ENCODE peak calls at places on chromosome 13, in six cellular contexts. E, N, O, L, Y and Q are unnamed samples.
A peak's percentile ranks its signal among the peaks of the same experiment; 100 is the strongest.

GRCh38 chr13:43023244-43023931 is at the start of gene DNAJC15:
- DNase-seq in L (peak; percentile 57), N (peak; percentile 73), E (peak; percentile 84), Y (peak; percentile 87), O (peak; percentile 62), Q (peak; percentile 67)

GRCh38 chr13:72504026-72504925 is 223.2 kb downstream of the MZT1 start:
- DNase-seq in Y (no peak), E (peak; percentile 30), L (no peak), N (no peak), O (no peak), Q (no peak)

GRCh38 chr13:74074723-74075122 is 59.5 kb downstream of the KLF12 start:
- DNase-seq in Y (peak; percentile 30), E (peak; percentile 53), O (no peak), N (no peak), L (no peak), Q (no peak)

GRCh38 chr13:43128504-43128929 is 105.1 kb downstream of the DNAJC15 start:
- DNase-seq in N (no peak), Y (peak; percentile 26), L (no peak), E (peak; percentile 43), O (peak; percentile 22), Q (no peak)

GRCh38 chr13:40384976-40385857 is 281.2 kb downstream of the FOXO1 start:
- DNase-seq in L (no peak), Y (peak; percentile 28), O (no peak), N (no peak), E (no peak), Q (no peak)

GRCh38 chr13:109749365-109749764 is 37.0 kb downstream of the IRS2 start:
- DNase-seq in O (no peak), N (no peak), Y (no peak), E (no peak), L (no peak), Q (no peak)

GRCh38 chr13:51687928-51688714 is 103.9 kb downstream of the WDFY2 start:
- DNase-seq in L (no peak), Y (no peak), E (no peak), O (no peak), N (no peak), Q (no peak)

GRCh38 chr13:110887955-110888333 is 26.9 kb downstream of the ANKRD10 start:
- DNase-seq in L (no peak), Y (no peak), E (no peak), N (no peak), O (no peak), Q (no peak)

GRCh38 chr13:97074618-97075017 is 80.3 kb upstream of the OXGR1 start:
- DNase-seq in O (no peak), N (no peak), L (no peak), E (no peak), Y (no peak), Q (no peak)

GRCh38 chr13:56352356-56352755 is 788.4 kb upstream of the PRR20A start:
- DNase-seq in E (no peak), Y (no peak), L (no peak), N (no peak), O (no peak), Q (no peak)

GRCh38 chr13:21670883-21671792 is at the start of gene FGF9:
- DNase-seq in O (peak; percentile 54), Y (peak; percentile 60), E (peak; percentile 74), L (peak; percentile 7), N (peak; percentile 66), Q (peak; percentile 82)

GRCh38 chr13:91331047-91331915 is 16.2 kb upstream of the MIR17HG start:
- DNase-seq in O (no peak), L (no peak), Y (no peak), E (no peak), N (no peak), Q (no peak)

GRCh38 chr13:100550433-100550832 is 38.2 kb downstream of the GGACT start:
- DNase-seq in O (peak; percentile 66), L (no peak), E (peak; percentile 57), N (no peak), Y (peak; percentile 71), Q (no peak)

GRCh38 chr13:36986462-36987240 is 12.5 kb downstream of the ALG5 start:
- DNase-seq in O (no peak), L (no peak), E (peak; percentile 34), N (no peak), Y (peak; percentile 57), Q (no peak)

GRCh38 chr13:84431646-84432045 is 549.4 kb upstream of the SLITRK1 start:
- DNase-seq in L (no peak), N (no peak), O (no peak), E (peak; percentile 44), Y (peak; percentile 48), Q (no peak)

GRCh38 chr13:41610426-41610825 is 153.1 kb downstream of the RGCC start:
- DNase-seq in Y (peak; percentile 91), L (no peak), N (no peak), E (peak; percentile 99), O (no peak), Q (no peak)

GRCh38 chr13:75356426-75356825 is 125.5 kb downstream of the TBC1D4 start:
- DNase-seq in N (no peak), E (no peak), O (no peak), L (no peak), Y (no peak), Q (no peak)

GRCh38 chr13:44273216-44273615 is 100.4 kb upstream of the SERP2 start:
- DNase-seq in Y (no peak), N (no peak), O (no peak), L (no peak), E (no peak), Q (no peak)

GRCh38 chr13:42997381-42997780 is 5.3 kb upstream of the EPSTI1 start:
- DNase-seq in O (no peak), Y (peak; percentile 15), N (no peak), E (peak; percentile 52), L (no peak), Q (no peak)

GRCh38 chr13:76677047-76677446 is 209.2 kb downstream of the KCTD12 start:
- DNase-seq in O (no peak), Y (peak; percentile 57), L (no peak), N (no peak), E (peak; percentile 79), Q (no peak)

GRCh38 chr13:106369091-106369490 is 166.4 kb downstream of the EFNB2 start:
- DNase-seq in E (no peak), N (no peak), L (no peak), Y (no peak), O (no peak), Q (no peak)

GRCh38 chr13:29452773-29453574 is 142.5 kb downstream of the SLC7A1 start:
- DNase-seq in O (no peak), Y (peak; percentile 28), E (no peak), N (no peak), L (no peak), Q (no peak)

GRCh38 chr13:29453657-29454056 is 141.8 kb downstream of the SLC7A1 start:
- DNase-seq in E (no peak), L (no peak), Y (peak; percentile 28), O (no peak), N (no peak), Q (no peak)

GRCh38 chr13:29456419-29456818 is 139.1 kb downstream of the SLC7A1 start:
- DNase-seq in E (no peak), N (no peak), Y (no peak), O (no peak), L (no peak), Q (no peak)

GRCh38 chr13:29457299-29457698 is 138.2 kb downstream of the SLC7A1 start:
- DNase-seq in O (no peak), Y (peak; percentile 88), E (peak; percentile 91), N (no peak), L (no peak), Q (no peak)

DNA sequence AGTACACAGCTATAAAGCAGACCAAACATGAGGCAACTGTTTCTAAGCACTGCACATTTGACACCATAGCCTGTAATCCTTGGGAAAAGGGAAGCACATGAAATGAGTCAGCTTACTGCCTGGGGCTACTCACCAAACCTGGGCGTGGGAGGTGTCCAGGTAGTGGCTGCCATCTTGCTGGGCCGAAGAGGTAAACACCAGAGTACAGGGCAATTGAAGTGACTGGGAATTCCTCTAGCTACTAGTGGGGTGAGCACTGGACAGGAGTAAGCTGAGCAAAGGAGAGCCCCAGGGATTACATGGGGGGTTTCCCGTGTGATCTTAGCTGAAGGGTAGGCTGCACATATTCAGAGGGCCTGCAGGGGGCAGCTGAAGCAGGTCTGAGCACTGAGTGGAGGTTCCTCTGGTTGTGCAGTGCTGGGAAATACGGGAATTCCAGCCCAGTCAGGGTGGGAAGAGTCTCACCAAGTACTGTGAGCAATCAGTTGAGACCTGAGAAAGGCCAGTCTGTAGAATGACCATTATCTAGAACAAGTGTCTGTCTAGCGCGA is 140.5 kb downstream of the SLC7A1 start:
- DNase-seq in O (no peak), L (no peak), E (peak; percentile 40), Y (peak; percentile 35), N (no peak), Q (no peak)
- TF ChIP-seq CTCF in O (no peak), L (peak; percentile 63), E (peak; percentile 55), Y (peak; percentile 52), N (no peak), Q (peak; percentile 21)

GRCh38 chr13:79043208-79043607 is 362.8 kb downstream of the RBM26 start:
- DNase-seq in L (no peak), Y (no peak), O (no peak), N (no peak), E (no peak), Q (no peak)
- TF ChIP-seq CTCF in L (no peak), Y (no peak), O (no peak), N (no peak), E (no peak), Q (no peak)

GRCh38 chr13:98871727-98872126 is 106.1 kb downstream of the DOCK9 start:
- DNase-seq in N (no peak), Y (no peak), L (no peak), O (no peak), E (no peak), Q (no peak)

GRCh38 chr13:98868932-98869331 is 108.9 kb downstream of the DOCK9 start:
- DNase-seq in N (no peak), O (no peak), L (no peak), E (no peak), Y (no peak), Q (no peak)

GRCh38 chr13:98869408-98870090 is 108.3 kb downstream of the DOCK9 start:
- DNase-seq in N (no peak), O (peak; percentile 36), L (no peak), E (peak; percentile 49), Y (peak; percentile 38), Q (no peak)

GRCh38 chr13:98866882-98867281 is 111.0 kb downstream of the DOCK9 start:
- DNase-seq in N (no peak), E (no peak), L (no peak), O (no peak), Y (no peak), Q (no peak)
- TF ChIP-seq CTCF in N (peak; percentile 48), E (peak; percentile 24), L (no peak), O (no peak), Y (peak; percentile 10), Q (no peak)

GRCh38 chr13:80361298-80361697 is 20.4 kb upstream of the SPRY2 start:
- DNase-seq in Y (no peak), O (no peak), N (no peak), L (no peak), E (no peak), Q (no peak)

GRCh38 chr13:80362488-80362887 is 21.6 kb upstream of the SPRY2 start:
- DNase-seq in Y (no peak), N (no peak), O (no peak), L (no peak), E (no peak), Q (no peak)

GRCh38 chr13:80360298-80360827 is 19.4 kb upstream of the SPRY2 start:
- DNase-seq in L (no peak), E (no peak), Y (no peak), O (no peak), N (no peak), Q (no peak)

GRCh38 chr13:80363890-80364503 is 23.1 kb upstream of the SPRY2 start:
- DNase-seq in O (no peak), Y (peak; percentile 48), N (no peak), E (peak; percentile 64), L (no peak), Q (no peak)

GRCh38 chr13:80361883-80362327 is 21.0 kb upstream of the SPRY2 start:
- DNase-seq in Y (no peak), N (no peak), L (no peak), O (no peak), E (no peak), Q (peak; percentile 5)
- TF ChIP-seq CTCF in Y (no peak), N (no peak), L (peak; percentile 29), O (no peak), E (no peak), Q (no peak)